ENCODE peak calls at places on chromosomes 12 and 14, in four cellular contexts. W, R, C and A are unnamed samples.
A peak's percentile ranks its signal among the peaks of the same experiment; 100 is the strongest.

GRCh38 chr12:90520002-90520734 is 434.8 kb downstream of the CCER1 start:
- DNase-seq in C (no peak), R (no peak), W (peak; percentile 64), A (no peak)

GRCh38 chr14:38944691-38945090 is 158.3 kb downstream of the SEC23A start:
- DNase-seq in R (no peak), W (peak; percentile 28), C (no peak), A (no peak)

GRCh38 chr14:106872619-106873446 is 1346.5 kb downstream of the TMEM121 start:
- DNase-seq in R (no peak), C (peak; percentile 17), W (no peak), A (no peak)

GRCh38 chr12:63882844-63883243 is 38.3 kb downstream of the SRGAP1 start:
- DNase-seq in C (no peak), R (peak; percentile 59), W (no peak), A (no peak)

GRCh38 chr12:109727746-109728726 is 14.4 kb downstream of the FAM222A start:
- DNase-seq in C (no peak), W (no peak), R (no peak), A (no peak)

GRCh38 chr14:71538949-71539659 is 393.1 kb upstream of the RGS6 start:
- DNase-seq in C (no peak), W (no peak), R (peak; percentile 12), A (no peak)

GRCh38 chr12:29944269-29945000 is 160.7 kb upstream of the TMTC1 start:
- DNase-seq in R (no peak), C (no peak), W (no peak), A (no peak)

GRCh38 chr14:54653764-54654469 is 87.0 kb downstream of the SAMD4A start:
- DNase-seq in C (no peak), R (peak; percentile 88), W (peak; percentile 99), A (no peak)

GRCh38 chr14:32669416-32669815 is 269.3 kb upstream of the NPAS3 start:
- DNase-seq in W (peak; percentile 6), C (no peak), R (no peak), A (no peak)

GRCh38 chr14:33509927-33510535 is 440.8 kb downstream of the EGLN3 start:
- DNase-seq in W (peak; percentile 40), R (no peak), C (no peak), A (no peak)

GRCh38 chr12:27808831-27809230 is 28.8 kb upstream of the MANSC4 start:
- DNase-seq in W (no peak), R (no peak), C (no peak), A (no peak)

GRCh38 chr12:85468356-85469157 is 188.5 kb downstream of the ALX1 start:
- DNase-seq in C (no peak), R (peak; percentile 68), W (peak; percentile 80), A (peak; percentile 32)

GRCh38 chr12:4615667-4616066 is 33.2 kb downstream of the AKAP3 start:
- DNase-seq in W (no peak), C (no peak), R (no peak), A (no peak)

GRCh38 chr12:46071335-46071734 is 81.0 kb upstream of the SCAF11 start:
- DNase-seq in R (no peak), W (no peak), C (no peak), A (no peak)

GRCh38 chr14:22052795-22053194 is 379.2 kb upstream of the OR4E1 start:
- DNase-seq in C (no peak), R (no peak), W (no peak), A (no peak)

GRCh38 chr12:125185740-125186470 is 120.7 kb downstream of the AACS start:
- DNase-seq in C (peak; percentile 93), R (peak; percentile 44), W (peak; percentile 53), A (no peak)

GRCh38 chr12:54173066-54173726 is 15.6 kb downstream of the SMUG1 start:
- DNase-seq in R (no peak), W (peak; percentile 2), C (peak; percentile 38), A (no peak)

GRCh38 chr12:111439657-111440151 is 34.0 kb downstream of the SH2B3 start:
- DNase-seq in W (no peak), C (no peak), R (no peak), A (no peak)

GRCh38 chr12:92558806-92559205 is 144.0 kb upstream of the PLEKHG7 start:
- DNase-seq in C (no peak), W (no peak), R (peak; percentile 50), A (no peak)

GRCh38 chr14:72925815-72926291 is 411 bp upstream of the DCAF4 start:
- DNase-seq in C (peak; percentile 93), R (no peak), W (no peak), A (no peak)

GRCh38 chr12:6953417-6954315 is 2.5 kb downstream of the PTPN6 start:
- DNase-seq in R (no peak), W (peak; percentile 46), C (no peak), A (no peak)

GRCh38 chr12:6792522-6793201 is 3.3 kb downstream of the CD4 start:
- DNase-seq in W (no peak), C (no peak), R (peak; percentile 13), A (no peak)

GRCh38 chr14:53542692-53543091 is 389.6 kb upstream of the DDHD1 start:
- DNase-seq in C (no peak), W (peak; percentile 99), R (peak; percentile 28), A (no peak)

GRCh38 chr12:18224745-18225144 is 36.6 kb upstream of the PIK3C2G start:
- DNase-seq in C (no peak), R (peak; percentile 5), W (no peak), A (no peak)

GRCh38 chr14:67620217-67620789 is 583 bp downstream of the ARG2 start:
- DNase-seq in C (no peak), W (peak; percentile 31), R (peak; percentile 7), A (no peak)

GRCh38 chr12:6263931-6264330 is 46.6 kb upstream of the PLEKHG6 start:
- DNase-seq in W (no peak), C (peak; percentile 71), R (peak; percentile 52), A (no peak)

GRCh38 chr14:61753631-61754030 is 8.6 kb upstream of the SNAPC1 start:
- DNase-seq in W (no peak), C (no peak), R (peak; percentile 42), A (no peak)

GRCh38 chr12:10612954-10613333 is 465 bp downstream of the MAGOHB start:
- DNase-seq in W (no peak), R (no peak), C (peak; percentile 26), A (no peak)

GRCh38 chr12:42568952-42569916 is 20.3 kb downstream of the PRICKLE1 start:
- DNase-seq in R (peak; percentile 80), C (no peak), W (peak; percentile 72), A (no peak)

GRCh38 chr12:78531831-78532230 is 332.7 kb upstream of the SYT1 start:
- DNase-seq in W (no peak), R (no peak), C (no peak), A (no peak)

GRCh38 chr12:5840900-5841299 is 104.2 kb downstream of the ANO2 start:
- DNase-seq in C (no peak), R (no peak), W (no peak), A (no peak)

GRCh38 chr12:123384994-123385376 is 1.1 kb downstream of the KMT5A start:
- DNase-seq in R (peak; percentile 63), W (peak; percentile 9), C (no peak), A (no peak)
- H3K27ac ChIP-seq in R (peak overlapping the region; percentile 79), W (peak overlapping the region; percentile 60), C (peak overlapping the region; percentile 93), A (peak overlapping the region; percentile 67)

GRCh38 chr14:36284971-36285595 is 35.4 kb downstream of the MBIP start:
- DNase-seq in R (no peak), W (no peak), C (peak; percentile 5), A (no peak)

GRCh38 chr14:36293824-36294223 is 26.6 kb downstream of the MBIP start:
- DNase-seq in W (no peak), R (peak; percentile 62), C (no peak), A (no peak)

GRCh38 chr14:36289954-36290353 is 30.5 kb downstream of the MBIP start:
- DNase-seq in C (no peak), R (no peak), W (no peak), A (no peak)

GRCh38 chr14:36288496-36288895 is 31.9 kb downstream of the MBIP start:
- DNase-seq in R (no peak), C (no peak), W (no peak), A (no peak)
- H3K9me1 ChIP-seq in R (no peaks in the 10 kb centered on the region), C (no peaks in the 10 kb centered on the region), W (no peaks in the 10 kb centered on the region), A (no peaks in the 10 kb centered on the region)

GRCh38 chr14:92941531-92941930 is 18.6 kb downstream of the CHGA start:
- DNase-seq in R (no peak), W (no peak), C (no peak), A (no peak)

GRCh38 chr14:92942976-92943710 is 20.2 kb downstream of the CHGA start:
- DNase-seq in W (no peak), C (no peak), R (no peak), A (no peak)

GRCh38 chr14:92940543-92940942 is 17.6 kb downstream of the CHGA start:
- DNase-seq in W (no peak), C (no peak), R (no peak), A (no peak)

GRCh38 chr14:92942576-92942975 is 19.6 kb downstream of the CHGA start:
- DNase-seq in W (no peak), C (no peak), R (no peak), A (no peak)

DNA sequence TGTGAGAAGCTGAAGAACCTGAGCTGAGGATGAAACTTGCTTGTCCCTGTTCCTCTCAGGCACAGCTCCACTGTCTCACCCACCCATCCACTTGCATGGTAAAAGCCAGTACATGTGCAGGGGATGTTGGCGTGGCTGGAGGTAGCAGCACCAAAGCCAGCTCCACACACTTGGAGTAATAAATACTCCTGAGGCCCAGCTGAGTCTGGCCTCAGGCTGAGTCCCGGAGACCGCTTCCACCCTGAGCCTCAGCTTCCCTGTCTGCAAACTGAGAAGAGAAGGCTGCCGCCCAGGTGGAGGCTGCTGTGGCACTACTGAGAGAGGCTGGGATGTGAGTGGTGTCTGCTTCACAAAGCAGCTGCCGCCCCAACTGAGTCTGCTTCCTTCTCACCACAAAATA is 19.2 kb downstream of the CHGA start:
- DNase-seq in C (no peak), W (no peak), R (no peak), A (no peak)
- H3K27ac ChIP-seq in C (no peak overlapping the region), W (no peak overlapping the region), R (no peak overlapping the region), A (no peak overlapping the region)

GRCh38 chr12:26150737-26151450 is 26.1 kb upstream of the BHLHE41 start:
- DNase-seq in W (no peak), C (no peak), R (peak; percentile 79), A (no peak)
- H3K9me1 ChIP-seq in W (no peaks in the 10 kb centered on the region), C (no peaks in the 10 kb centered on the region), R (peaks cover 15% of the 10 kb centered on the region), A (no peaks in the 10 kb centered on the region)

DNA sequence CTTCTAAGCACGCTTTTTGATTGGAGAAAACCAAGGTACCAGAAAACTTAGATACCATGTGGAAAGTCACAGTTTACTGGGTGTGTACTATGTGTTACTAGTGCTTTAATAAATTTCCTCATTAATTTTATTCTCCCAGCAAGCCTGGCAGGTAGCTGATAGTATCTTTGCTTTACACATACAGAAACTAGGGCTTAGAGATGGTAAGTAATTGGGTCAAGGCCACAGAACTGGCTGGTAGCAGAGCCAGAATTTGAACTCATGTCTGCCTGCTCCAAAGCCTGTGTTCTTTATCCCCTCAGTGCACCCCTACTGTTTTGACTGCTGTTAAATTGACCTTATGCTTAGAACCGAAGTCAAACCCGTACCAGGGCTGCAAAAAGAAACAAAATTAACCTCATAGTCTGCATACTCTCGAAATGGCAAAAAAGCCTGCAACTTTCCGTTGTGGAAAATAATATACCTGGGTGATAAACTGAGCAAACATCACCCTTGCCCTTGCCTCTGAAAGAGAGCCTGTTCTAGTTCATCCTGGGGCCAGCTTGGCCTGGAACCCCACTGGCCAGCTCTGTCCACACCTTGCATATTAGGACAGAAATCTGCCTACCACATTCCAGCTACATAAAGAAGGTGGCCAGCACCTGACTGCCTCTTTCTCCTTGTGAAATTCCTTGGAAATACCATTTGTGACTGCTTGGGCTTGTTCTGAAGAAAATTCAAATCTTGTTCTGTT is 118.9 kb downstream of the ETV6 start:
- DNase-seq in W (no peak), R (no peak), C (no peak), A (no peak)
- H3K27ac ChIP-seq in W (no peak overlapping the region), R (no peak overlapping the region), C (no peak overlapping the region), A (no peak overlapping the region)